ENCODE peak calls at places on chromosomes 1 and 21, in eight cellular contexts. G is A549, V is K562, Q is HCT116, E is HepG2, Z is endothelial cell of umbilical vein, O is H1, N is GM12878. X is an unnamed sample.
A peak's percentile ranks its signal among the peaks of the same experiment; 100 is the strongest.

GRCh38 chr1:172938676-172939075 is 112.1 kb downstream of the TNFSF18 start:
- DNase-seq in G (no peak), O (no peak), E (no peak), Z (no peak), N (no peak), Q (no peak), V (no peak), X (no peak)

GRCh38 chr1:30523055-30524020 is 200.0 kb downstream of the MATN1 start:
- DNase-seq in O (peak; percentile 2), N (no peak), G (peak; percentile 28), V (no peak), E (no peak), Z (no peak), Q (peak; percentile 24), X (no peak)

GRCh38 chr21:20970691-20971090 is 27.5 kb upstream of the NCAM2 start:
- DNase-seq in G (no peak), Q (no peak), N (no peak), Z (no peak), E (no peak), V (no peak), O (no peak), X (no peak)

GRCh38 chr1:237814319-237814924 is 76.3 kb downstream of the ZP4 start:
- DNase-seq in N (no peak), E (peak; percentile 5), O (no peak), G (peak; percentile 31), Z (no peak), Q (no peak), V (no peak), X (peak; percentile 41)

GRCh38 chr1:201850053-201850397 is 21.1 kb downstream of the IPO9 start:
- DNase-seq in V (no peak), Z (peak; percentile 92), G (no peak), Q (no peak), E (no peak), N (no peak), O (no peak), X (no peak)

GRCh38 chr21:37146320-37147225 is 73.5 kb downstream of the TTC3 start:
- DNase-seq in Q (no peak), E (no peak), Z (no peak), G (no peak), V (no peak), O (no peak), N (no peak), X (no peak)

GRCh38 chr1:76040327-76040868 is 34.1 kb upstream of the ST6GALNAC3 start:
- DNase-seq in N (no peak), O (no peak), G (no peak), Z (no peak), Q (no peak), E (peak; percentile 1), V (peak; percentile 15), X (no peak)

GRCh38 chr1:25204797-25205441 is 27.4 kb downstream of the SYF2 start:
- DNase-seq in E (peak; percentile 66), G (peak; percentile 32), Q (peak; percentile 38), O (no peak), V (peak; percentile 77), N (no peak), Z (peak; percentile 21), X (peak; percentile 65)

GRCh38 chr1:154910851-154911250 is 25.7 kb downstream of the PMVK start:
- DNase-seq in Q (no peak), E (no peak), Z (no peak), N (no peak), V (no peak), G (no peak), O (no peak), X (no peak)

GRCh38 chr1:171403396-171403795 is 81.9 kb upstream of the PRRC2C start:
- DNase-seq in E (no peak), V (no peak), Z (no peak), N (no peak), G (no peak), O (no peak), Q (no peak), X (peak; percentile 24)

GRCh38 chr21:26389971-26390641 is 183.0 kb downstream of the CYYR1 start:
- DNase-seq in V (no peak), O (no peak), Q (peak; percentile 34), Z (peak; percentile 38), G (peak; percentile 75), E (no peak), N (no peak), X (peak; percentile 14)

GRCh38 chr1:179287456-179287855 is 6.1 kb upstream of the SOAT1 start:
- DNase-seq in G (peak; percentile 9), V (no peak), N (no peak), Z (no peak), E (no peak), Q (no peak), O (no peak), X (no peak)

GRCh38 chr1:94020764-94021579 is 100.0 kb downstream of the ABCA4 start:
- DNase-seq in Q (no peak), N (no peak), V (no peak), G (no peak), E (no peak), Z (peak; percentile 83), O (no peak), X (no peak)

GRCh38 chr1:176656257-176656995 is 193.5 kb downstream of the PAPPA2 start:
- DNase-seq in V (no peak), Z (no peak), O (no peak), Q (no peak), G (no peak), N (no peak), E (no peak), X (no peak)

GRCh38 chr1:159962176-159962575 is 8.1 kb upstream of the SLAMF9 start:
- DNase-seq in E (no peak), Q (no peak), O (no peak), N (no peak), G (no peak), Z (no peak), V (no peak), X (no peak)
- TF ChIP-seq MAX in E (no peak), Q (no peak), O (no peak), N (no peak), G (no peak), Z (no peak), V (no peak), X (no peak)

DNA sequence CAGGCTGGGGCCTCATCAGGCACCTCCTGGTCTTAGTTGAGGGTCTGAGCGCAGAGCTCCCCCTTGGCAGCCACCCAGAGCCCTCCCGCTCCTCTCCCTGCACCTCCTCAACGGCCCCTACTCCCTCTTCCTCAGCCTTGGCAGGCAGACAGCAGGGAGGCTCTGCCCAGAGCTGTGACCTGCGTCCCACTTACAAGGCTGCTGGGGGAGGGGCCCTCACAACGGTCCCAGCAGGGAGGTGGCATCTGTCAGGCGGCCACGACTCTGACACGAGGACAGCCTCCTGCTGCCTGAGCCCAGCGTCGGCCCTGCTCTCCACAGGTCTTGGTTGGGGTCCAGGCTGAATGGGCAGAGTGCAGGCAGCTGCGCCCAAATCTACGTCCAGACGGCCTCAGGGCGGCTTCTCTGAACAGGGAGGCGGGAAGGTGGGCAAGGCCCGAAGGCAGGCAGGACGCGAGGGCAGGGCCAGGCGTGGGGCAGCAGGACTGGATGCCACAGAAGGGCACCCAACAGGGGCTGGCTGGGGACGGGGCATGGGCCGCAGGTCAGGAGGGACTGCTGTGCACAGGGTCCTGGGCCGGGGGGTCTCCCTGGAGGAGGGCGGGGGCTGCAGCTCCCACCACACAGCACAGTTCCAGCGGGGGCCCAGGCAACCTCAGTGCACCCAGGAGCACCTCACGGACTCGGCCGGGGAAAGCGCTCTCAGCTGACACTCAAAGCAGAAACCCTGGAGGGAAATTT is 7.5 kb downstream of the SLC19A1 start:
- DNase-seq in G (no peak), E (no peak), V (no peak), N (no peak), Q (no peak), O (peak; percentile 41), Z (peak; percentile 42), X (peak; percentile 59)
- TF ChIP-seq POLR2A in G (no peak), E (no peak), V (no peak), N (no peak), Q (no peak), O (no peak), Z (no peak), X (no peak)

GRCh38 chr1:211132681-211133392 is 1.1 kb downstream of the KCNH1 start:
- DNase-seq in V (no peak), G (no peak), E (no peak), Q (no peak), Z (no peak), O (no peak), N (no peak), X (no peak)

GRCh38 chr1:211133393-211133840 is 531 bp downstream of the KCNH1 start:
- DNase-seq in Q (no peak), N (no peak), V (no peak), O (peak; percentile 64), Z (no peak), G (no peak), E (no peak), X (no peak)

GRCh38 chr1:211133841-211134669 is at the start of gene KCNH1:
- DNase-seq in O (peak; percentile 96), V (peak; percentile 95), G (peak; percentile 86), E (peak; percentile 62), Q (peak; percentile 46), N (peak; percentile 7), Z (peak; percentile 77), X (peak; percentile 83)

GRCh38 chr1:211129790-211130189 is 4.2 kb downstream of the KCNH1 start:
- DNase-seq in E (no peak), G (no peak), O (no peak), N (no peak), V (no peak), Q (no peak), Z (no peak), X (no peak)

DNA sequence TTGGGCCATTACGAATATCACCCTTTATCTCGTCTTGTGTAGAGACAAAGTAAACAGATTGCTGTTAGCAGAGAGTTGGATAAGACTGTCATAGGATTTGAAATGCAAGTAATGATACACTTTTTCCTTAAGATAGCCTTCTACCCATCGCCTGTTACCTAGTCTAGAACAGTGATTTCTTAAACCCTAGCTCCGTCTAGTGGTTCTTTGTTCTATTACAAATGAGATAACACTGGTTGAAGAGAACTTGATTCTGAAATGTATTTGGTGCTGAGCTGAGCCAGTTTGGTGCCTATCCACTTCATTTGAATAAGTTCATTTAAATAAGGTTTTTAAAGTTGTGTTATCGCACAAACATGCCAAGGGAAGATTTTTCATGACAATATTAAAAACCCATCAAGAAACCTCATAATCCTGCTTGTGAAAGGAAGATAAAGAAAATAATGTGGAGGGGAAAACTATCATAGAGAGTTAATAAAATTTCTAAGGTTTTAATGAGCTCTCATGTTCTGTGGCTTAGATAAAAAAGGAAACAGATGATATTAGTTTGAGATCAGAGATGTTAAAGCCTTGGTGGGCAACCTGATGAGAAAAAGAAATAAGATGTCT is 1.5 kb upstream of the KCNH1 start:
- DNase-seq in G (peak; percentile 72), Z (peak; percentile 42), Q (peak; percentile 45), N (peak; percentile 9), V (peak; percentile 33), O (no peak), E (peak; percentile 29), X (peak; percentile 45)
- TF ChIP-seq MAX in G (no peak), Z (no peak), Q (no peak), N (no peak), V (no peak), O (no peak), E (no peak), X (no peak)

DNA sequence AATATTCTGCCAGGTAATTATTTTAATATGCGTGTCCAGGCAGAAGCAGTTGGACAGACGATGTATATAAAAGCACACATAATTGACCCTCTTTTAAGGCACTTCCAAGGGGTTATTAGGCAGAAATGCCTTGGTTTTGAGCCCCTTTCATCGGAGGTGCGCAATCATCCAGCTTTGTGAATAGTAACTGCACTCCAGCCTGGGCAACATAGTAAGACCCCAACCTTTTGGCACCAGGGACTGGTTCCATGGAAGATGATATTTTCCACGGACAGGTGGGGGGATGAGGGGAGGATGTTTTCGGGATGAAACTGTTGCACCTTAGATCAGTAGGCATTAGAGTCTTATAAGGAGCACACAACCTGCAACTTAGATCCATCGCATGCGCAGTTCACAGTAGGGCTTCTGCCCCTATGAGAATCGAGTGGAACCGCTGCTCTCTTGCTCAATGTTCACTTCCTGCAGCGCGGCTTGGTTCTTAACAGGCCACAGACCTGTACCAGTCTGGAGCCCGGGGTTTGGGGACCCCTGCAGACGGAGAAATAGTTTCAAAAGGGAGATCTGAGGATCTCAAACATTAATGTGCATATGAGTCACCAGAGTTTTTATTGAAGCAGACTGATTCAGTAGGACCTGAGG is 1.8 kb upstream of the MCOLN2 start:
- DNase-seq in E (no peak), V (no peak), Z (no peak), G (no peak), N (no peak), Q (no peak), O (no peak), X (peak; percentile 70)
- TF ChIP-seq POLR2A in E (no peak), V (no peak), Z (no peak), G (no peak), N (no peak), Q (no peak), O (no peak), X (no peak)